ENCODE peak calls at places on chromosomes 16 and 17, in seven cellular contexts. T is lung; R is osteoblast; V is fibroblast of lung; U is CD8-positive, alpha-beta T cell; P is GM23248; X is heart left ventricle. S is an unnamed sample. For H3K9me3, the result is how much of the 10 kb centered on the place peaks cover.

GRCh38 chr16:49986351-49987124 is 38.5 kb upstream of the CNEP1R1 start:
- DNase-seq in X (no peak), U (no peak), V (peak), P (peak), R (no peak), T (no peak), S (no peak)

GRCh38 chr17:7241783-7242716 is at the start of gene GABARAP:
- DNase-seq in P (peak), V (peak), T (peak), R (peak), X (peak), U (peak), S (peak)

GRCh38 chr16:74505011-74505410 is 83.7 kb upstream of the CLEC18B start:
- DNase-seq in X (no peak), U (no peak), T (no peak), V (no peak), P (no peak), R (no peak), S (no peak)

GRCh38 chr16:11629071-11630030 is 38.9 kb upstream of the SNN start:
- DNase-seq in P (no peak), V (peak), R (no peak), T (no peak), U (no peak), X (peak), S (peak)

GRCh38 chr16:17369441-17369951 is 101.3 kb downstream of the XYLT1 start:
- DNase-seq in T (peak), R (no peak), X (peak), V (no peak), P (no peak), U (peak), S (no peak)

GRCh38 chr17:17077861-17078732 is 35.8 kb downstream of the MPRIP start:
- DNase-seq in U (no peak), T (no peak), X (peak), P (no peak), V (no peak), R (no peak), S (peak)

GRCh38 chr17:78999947-79000395 is 9.6 kb downstream of the CANT1 start:
- DNase-seq in R (peak), U (no peak), P (no peak), T (no peak), V (no peak), X (no peak), S (no peak)

GRCh38 chr16:87979352-87979751 is 28.1 kb downstream of the BANP start:
- DNase-seq in R (no peak), P (no peak), X (peak), V (no peak), T (no peak), U (no peak), S (no peak)

GRCh38 chr17:4735825-4736651 is 3.6 kb upstream of the ZMYND15 start:
- DNase-seq in R (no peak), X (no peak), P (peak), V (no peak), T (peak), U (no peak), S (no peak)

GRCh38 chr17:52145496-52145895 is 13.0 kb downstream of the CA10 start:
- DNase-seq in P (no peak), U (no peak), X (no peak), T (no peak), V (no peak), R (no peak), S (no peak)

GRCh38 chr16:80518436-80518835 is 22.4 kb upstream of the DYNLRB2 start:
- DNase-seq in T (no peak), X (no peak), V (no peak), P (peak), R (no peak), U (peak), S (no peak)

GRCh38 chr17:77706938-77707337 is 251.6 kb upstream of the TNRC6C start:
- DNase-seq in X (no peak), V (no peak), U (no peak), T (no peak), R (no peak), P (no peak), S (no peak)

GRCh38 chr16:76265434-76266045 is 11.7 kb upstream of the CNTNAP4 start:
- DNase-seq in P (peak), U (no peak), V (peak), T (no peak), X (no peak), R (no peak), S (no peak)

GRCh38 chr16:56861092-56861610 is 3.9 kb upstream of the SLC12A3 start:
- DNase-seq in R (no peak), T (no peak), P (no peak), X (no peak), V (peak), U (no peak), S (no peak)

GRCh38 chr17:31787857-31788570 is 71.0 kb downstream of the COPRS start:
- DNase-seq in U (no peak), X (no peak), R (peak), T (peak), P (peak), V (peak), S (peak)

GRCh38 chr16:12681653-12682052 is 122.0 kb downstream of the CPPED1 start:
- DNase-seq in X (no peak), T (no peak), R (no peak), P (no peak), V (peak), U (no peak), S (no peak)

GRCh38 chr17:50118828-50119218 is 11.1 kb downstream of the SAMD14 start:
- DNase-seq in T (no peak), R (peak), X (no peak), P (no peak), V (no peak), U (no peak), S (no peak)

GRCh38 chr17:40122466-40122943 is 734 bp downstream of the MSL1 start:
- DNase-seq in U (no peak), X (peak), R (peak), V (peak), T (peak), P (peak), S (peak)

GRCh38 chr16:73846292-73846849 is 450.2 kb upstream of the PSMD7 start:
- DNase-seq in X (no peak), R (peak), T (no peak), U (no peak), P (peak), V (peak), S (no peak)

GRCh38 chr16:29986931-29987330 is 8.5 kb downstream of the HIRIP3 start:
- DNase-seq in U (no peak), R (no peak), V (no peak), P (no peak), T (no peak), X (peak), S (no peak)

GRCh38 chr17:5184284-5184683 is 7.4 kb downstream of the ZNF594 start:
- DNase-seq in P (no peak), U (no peak), X (no peak), V (no peak), T (no peak), R (no peak), S (no peak)

GRCh38 chr16:17607075-17607509 is 136.3 kb upstream of the XYLT1 start:
- DNase-seq in T (no peak), R (no peak), P (no peak), U (no peak), X (no peak), V (no peak), S (no peak)

GRCh38 chr17:55454906-55455474 is 33.4 kb upstream of the MMD start:
- DNase-seq in T (no peak), P (peak), X (no peak), U (no peak), R (no peak), V (peak), S (no peak)

GRCh38 chr17:34712481-34713195 is 133.3 kb downstream of the TMEM132E start:
- DNase-seq in P (no peak), U (no peak), V (no peak), X (no peak), T (no peak), R (no peak), S (no peak)

GRCh38 chr16:68200120-68200783 is 35.7 kb downstream of the ESRP2 start:
- DNase-seq in P (peak), V (peak), R (no peak), U (no peak), T (no peak), X (no peak), S (no peak)

GRCh38 chr17:31631759-31632158 is 227.3 kb downstream of the COPRS start:
- DNase-seq in X (no peak), T (no peak), U (no peak), V (no peak), P (no peak), R (no peak), S (no peak)

GRCh38 chr17:36892112-36892838 is 45.0 kb upstream of the LHX1 start:
- DNase-seq in R (no peak), X (no peak), T (no peak), P (no peak), V (no peak), U (no peak), S (no peak)

GRCh38 chr16:22077700-22078313 is 14.5 kb upstream of the VWA3A start:
- DNase-seq in V (peak), X (peak), U (peak), P (peak), T (peak), R (peak), S (peak)

GRCh38 chr17:67608691-67609090 is 109.0 kb upstream of the NOL11 start:
- DNase-seq in T (no peak), V (peak), R (peak), U (no peak), X (no peak), P (peak), S (no peak)

GRCh38 chr16:52460652-52461172 is 86.2 kb downstream of the TOX3 start:
- DNase-seq in U (no peak), P (no peak), R (no peak), V (no peak), X (no peak), T (no peak), S (no peak)

GRCh38 chr17:16122697-16123434 is 92.5 kb downstream of the NCOR1 start:
- DNase-seq in X (no peak), T (no peak), P (no peak), R (no peak), U (no peak), V (no peak), S (no peak)

GRCh38 chr16:69509125-69509524 is 56.6 kb upstream of the NFAT5 start:
- DNase-seq in R (no peak), T (no peak), P (no peak), X (no peak), U (no peak), V (no peak), S (no peak)

GRCh38 chr17:41967141-41967920 is 736 bp downstream of the CNP start:
- DNase-seq in X (peak), R (peak), P (peak), T (no peak), U (peak), V (no peak), S (no peak)

GRCh38 chr17:73874008-73874407 is 229.8 kb upstream of the SDK2 start:
- DNase-seq in U (no peak), X (no peak), T (no peak), P (no peak), R (no peak), V (no peak), S (no peak)

GRCh38 chr17:32931686-32932085 is 3.7 kb downstream of the TMEM98 start:
- DNase-seq in R (no peak), T (no peak), X (no peak), P (peak), U (no peak), V (no peak), S (no peak)

GRCh38 chr16:24685539-24686432 is 43.7 kb upstream of the TNRC6A start:
- DNase-seq in T (no peak), R (peak), V (peak), P (peak), X (peak), U (no peak), S (peak)

GRCh38 chr17:47274319-47275069 is 20.9 kb downstream of the ITGB3 start:
- DNase-seq in X (no peak), P (no peak), R (no peak), U (no peak), T (no peak), V (no peak), S (no peak)
- H3K27ac ChIP-seq in X (peak), P (no peak), R (peak), U (no peak), T (no peak), V (no peak), S (peak)

DNA sequence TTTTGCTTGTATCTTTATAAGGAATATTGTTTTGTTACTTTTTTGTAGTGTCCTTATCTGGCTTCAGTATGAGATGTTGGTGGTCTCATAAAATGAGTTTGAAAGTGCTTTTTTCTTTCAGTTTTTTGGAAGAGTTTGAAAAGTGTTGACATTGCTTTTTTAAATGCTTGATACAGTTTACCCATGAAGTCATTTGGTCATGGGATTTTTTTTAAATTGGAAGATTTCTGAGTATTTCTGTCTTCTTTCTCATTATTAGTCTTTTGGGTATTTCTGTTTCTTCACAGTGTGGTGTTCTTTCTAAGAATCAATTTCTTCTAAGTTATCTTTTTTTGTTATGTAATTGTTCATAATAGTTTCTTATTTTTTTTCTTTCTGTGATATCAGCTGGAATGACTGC is 15.1 kb downstream of the ZNF267 start:
- DNase-seq in V (no peak), U (no peak), R (no peak), T (no peak), P (no peak), X (no peak), S (no peak)
- H3K9me3 ChIP-seq in V (under half), U (under half), R (under half), T (under half), P (under half), X (under half), S (under half)

DNA sequence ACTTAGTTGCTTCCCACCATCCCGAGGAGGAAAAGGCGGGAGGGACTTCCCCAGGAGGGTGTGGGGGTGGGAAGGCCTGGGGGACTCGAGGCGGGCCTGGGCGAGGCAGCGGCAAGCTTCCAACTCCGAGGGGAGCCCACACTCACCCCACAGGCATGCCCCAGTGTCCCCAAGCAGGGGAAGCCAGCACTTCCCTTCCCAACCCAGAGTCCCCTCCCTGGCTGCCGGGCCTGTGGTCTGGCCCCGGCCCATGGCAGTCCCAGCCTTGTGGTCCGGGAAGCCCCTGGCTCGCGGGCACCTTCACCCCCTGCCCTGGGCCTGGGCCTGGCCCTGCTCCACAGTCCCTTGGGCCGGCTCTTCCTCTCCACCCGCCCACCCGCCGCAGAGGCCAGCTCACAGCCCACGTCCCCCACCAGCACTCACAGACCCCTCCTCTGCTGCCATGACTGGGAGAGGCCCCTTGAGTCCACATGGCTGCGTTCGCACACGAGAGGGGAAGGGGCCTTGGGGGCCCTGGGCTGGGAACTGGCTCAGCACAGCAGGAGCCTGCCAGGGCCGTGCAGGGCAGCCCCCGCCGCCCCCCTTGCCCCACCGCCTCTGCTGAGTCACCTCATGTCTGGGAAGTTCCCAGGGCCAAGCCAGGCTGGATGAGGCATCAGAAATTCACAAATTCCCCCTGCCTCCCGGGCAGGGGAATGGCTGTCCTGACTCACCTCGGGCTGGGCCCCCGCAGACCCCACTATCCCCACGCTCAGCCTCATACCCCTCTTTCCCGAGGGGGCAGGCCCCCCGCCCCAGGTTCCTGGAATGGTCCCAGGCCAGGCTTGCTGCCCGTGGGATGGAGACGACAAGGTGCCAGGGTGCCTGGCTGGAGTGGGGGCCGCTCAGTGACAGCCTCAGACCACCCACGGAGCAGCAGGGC is 27.8 kb downstream of the BAHCC1 start:
- DNase-seq in X (peak), U (no peak), R (peak), V (peak), P (peak), T (peak), S (peak)
- H3K27ac ChIP-seq in X (peak), U (no peak), R (peak), V (peak), P (peak), T (peak), S (peak)

GRCh38 chr16:46482895-46483294 is 138.3 kb downstream of the SHCBP1 start:
- DNase-seq in U (no peak), T (no peak), P (no peak), R (no peak), X (no peak), V (no peak), S (no peak)
- H3K9me3 ChIP-seq in U (under half), T (under half), P (under half), R (under half), X (under half), V (under half), S (under half)

GRCh38 chr17:70168979-70169706 is at the start of gene KCNJ2:
- DNase-seq in R (peak), T (peak), V (peak), U (peak), X (peak), P (peak), S (peak)

GRCh38 chr17:70172449-70172848 is 3.1 kb downstream of the KCNJ2 start:
- DNase-seq in V (peak), P (peak), T (no peak), X (no peak), R (no peak), U (no peak), S (no peak)

GRCh38 chr17:70169707-70170597 is 620 bp downstream of the KCNJ2 start:
- DNase-seq in V (peak), P (peak), X (peak), U (no peak), T (no peak), R (no peak), S (no peak)

GRCh38 chr17:70172921-70173320 is 3.6 kb downstream of the KCNJ2 start:
- DNase-seq in T (no peak), R (no peak), P (peak), U (no peak), X (no peak), V (no peak), S (no peak)

DNA sequence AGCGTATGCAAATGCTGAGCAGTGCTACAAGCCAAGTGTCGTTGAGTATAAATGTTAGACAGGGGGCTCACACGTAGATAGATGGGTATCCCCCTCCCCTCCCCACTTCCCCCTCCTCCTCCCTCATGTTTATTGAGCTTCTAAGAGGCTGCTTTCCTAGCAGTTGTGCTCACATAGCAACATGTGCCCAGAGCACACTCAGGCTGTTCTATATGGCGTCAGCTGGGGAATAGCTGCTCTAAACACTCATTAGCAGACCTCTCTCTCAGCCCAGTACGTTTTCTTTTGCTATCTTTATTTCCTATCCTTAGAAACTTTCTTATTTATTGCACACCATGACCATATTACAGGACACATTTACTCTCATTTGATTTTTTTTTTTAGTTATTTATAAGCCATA is 1.8 kb downstream of the KCNJ2 start:
- DNase-seq in R (no peak), U (no peak), T (no peak), P (no peak), V (no peak), X (no peak), S (no peak)
- H3K27ac ChIP-seq in R (no peak), U (no peak), T (no peak), P (no peak), V (no peak), X (peak), S (no peak)

DNA sequence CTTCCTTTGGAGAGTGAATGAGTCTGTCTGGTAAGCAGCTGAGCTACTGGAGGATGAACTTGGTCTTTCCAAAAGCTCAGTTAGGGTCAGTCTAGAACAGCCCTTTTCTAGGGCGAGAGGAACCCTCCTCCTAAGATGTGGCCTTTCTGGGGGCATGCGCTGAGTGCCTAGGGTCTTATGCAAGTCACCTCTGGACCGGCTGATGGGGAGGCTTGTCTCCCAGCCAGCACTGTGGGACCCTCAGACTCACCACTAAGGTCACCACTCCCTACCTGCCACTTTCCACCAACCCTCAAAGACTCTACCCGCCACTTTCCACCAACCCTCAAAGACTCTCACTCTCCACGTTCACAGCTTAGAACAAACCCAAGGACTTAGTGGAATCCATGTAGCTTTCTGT is 26.8 kb downstream of the LMF1 start:
- DNase-seq in P (no peak), R (peak), T (no peak), X (no peak), U (no peak), V (no peak), S (peak)
- H3K9me3 ChIP-seq in P (under half), R (under half), T (under half), X (under half), U (under half), V (under half), S (under half)

GRCh38 chr17:72462396-72462795 is 341.6 kb downstream of the SOX9 start:
- DNase-seq in V (no peak), X (no peak), P (peak), U (no peak), R (peak), T (no peak), S (no peak)

GRCh38 chr17:72462814-72463213 is 342.0 kb downstream of the SOX9 start:
- DNase-seq in X (no peak), P (no peak), V (no peak), U (no peak), T (no peak), R (no peak), S (no peak)

GRCh38 chr17:72458301-72458700 is 337.5 kb downstream of the SOX9 start:
- DNase-seq in X (no peak), V (no peak), R (no peak), P (no peak), T (no peak), U (no peak), S (no peak)

GRCh38 chr17:72461757-72462156 is 340.9 kb downstream of the SOX9 start:
- DNase-seq in V (no peak), U (no peak), P (no peak), X (no peak), T (no peak), R (no peak), S (no peak)

GRCh38 chr17:72460711-72461110 is 339.9 kb downstream of the SOX9 start:
- DNase-seq in T (no peak), P (no peak), V (peak), R (no peak), X (no peak), U (no peak), S (no peak)
- H3K27ac ChIP-seq in T (no peak), P (no peak), V (no peak), R (no peak), X (no peak), U (no peak), S (no peak)

GRCh38 chr16:84548508-84548907 is 44.0 kb upstream of the MEAK7 start:
- DNase-seq in X (no peak), T (no peak), V (no peak), U (peak), R (no peak), P (no peak), S (no peak)
- H3K9me3 ChIP-seq in X (under half), T (under half), V (under half), U (under half), R (under half), P (under half), S (under half)

GRCh38 chr17:58083491-58084316 is 485 bp downstream of the DYNLL2 start:
- DNase-seq in R (peak), X (peak), P (peak), T (peak), V (peak), U (peak), S (peak)
- H3K27ac ChIP-seq in R (peak), X (peak), P (peak), T (peak), V (peak), U (peak), S (peak)

S was measured in aorta.